ENCODE peak calls at places on chromosomes 1 and 21, in four cellular contexts. J is DMS 273 treated with DMSO at 0.1 percent for 48 hours; F is activated CD4-positive, alpha-beta T cell treated with anti-CD3 and anti-CD28 coated beads, Interleukin-2, amount 10 ng/mL, durations not matched to agents 7 days and 5 days; S is activated T-helper 1 cell treated with anti-CD3 and anti-CD28 coated beads, Interleukin-2, amount 50 U/mL, for 16 hours. T is an unnamed sample.

GRCh38 chr1:161200421-161200991 is 1.7 kb upstream of the ADAMTS4 start:
- DNase-seq in J (no peak), F (no peak), S (no peak), T (no peak)

GRCh38 chr1:34060901-34061415 is 104.1 kb downstream of the CSMD2 start:
- DNase-seq in S (no peak), J (no peak), F (no peak), T (no peak)

GRCh38 chr1:96313216-96313615 is 408.4 kb upstream of the PTBP2 start:
- DNase-seq in S (no peak), F (no peak), J (peak), T (no peak)

GRCh38 chr1:30539856-30540243 is 183.5 kb downstream of the MATN1 start:
- DNase-seq in S (no peak), J (no peak), F (no peak), T (no peak)

GRCh38 chr21:16196521-16197208 is 466.9 kb downstream of the USP25 start:
- DNase-seq in F (no peak), S (no peak), J (no peak), T (no peak)

GRCh38 chr1:25543425-25544242 is at the start of gene LDLRAP1:
- DNase-seq in F (peak), S (no peak), J (no peak), T (no peak)

GRCh38 chr21:39048574-39048973 is 134.7 kb downstream of the PSMG1 start:
- DNase-seq in F (no peak), J (no peak), S (no peak), T (no peak)

GRCh38 chr1:97461782-97462181 is 459.1 kb downstream of the DPYD start:
- DNase-seq in S (no peak), F (no peak), J (no peak), T (no peak)